ENCODE peak calls at places on chromosomes 11 and 22, in ten cellular contexts. G is NCI-H187; M is RWPE1; K is hypothalamus; L is LoVo; H is Daoy; Q is activated CD4-positive, alpha-beta T cell treated with anti-CD3 and anti-CD28 coated beads, Interleukin-2, amount 10 ng/mL, durations not matched to agents 7 days and 5 days; U is activated T-helper 1 cell treated with anti-CD3 and anti-CD28 coated beads, Interleukin-2, amount 50 U/mL, for 16 hours; O is fibroblast of the aortic adventitia; P is mucosa of gallbladder. F is an unnamed sample.

GRCh38 chr22:25018009-25018408 is 65.5 kb downstream of the KIAA1671 start:
- DNase-seq in G (no peak), M (no peak), K (no peak), L (no peak), H (no peak), Q (no peak), U (no peak), O (no peak), P (no peak), F (no peak)

GRCh38 chr11:10806206-10806605 is 2.5 kb downstream of the EIF4G2 start:
- DNase-seq in G (no peak), M (no peak), K (no peak), L (no peak), H (no peak), Q (no peak), U (no peak), O (no peak), P (no peak), F (no peak)

GRCh38 chr11:70191495-70192140 is 11.5 kb upstream of the FADD start:
- DNase-seq in G (peak; percentile 4), M (peak; percentile 51), K (no peak), L (peak; percentile 39), H (peak; percentile 73), Q (peak; percentile 58), U (no peak), O (peak; percentile 47), P (peak; percentile 74), F (peak; percentile 75)

GRCh38 chr11:133830931-133831907 is 14.1 kb downstream of the SPATA19 start:
- DNase-seq in G (no peak), M (no peak), K (no peak), L (no peak), H (peak; percentile 40), Q (no peak), U (no peak), O (no peak), P (no peak), F (no peak)

GRCh38 chr11:7844986-7845385 is 48.2 kb upstream of the OR5P2 start:
- DNase-seq in G (no peak), M (no peak), K (no peak), L (no peak), H (no peak), Q (no peak), U (no peak), O (no peak), P (no peak), F (no peak)

GRCh38 chr11:106794058-106794457 is 224.2 kb downstream of the GUCY1A2 start:
- DNase-seq in G (no peak), M (no peak), K (no peak), L (no peak), H (no peak), Q (no peak), U (no peak), O (peak; percentile 8), P (no peak), F (no peak)

GRCh38 chr11:95187730-95188129 is 43.3 kb downstream of the SESN3 start:
- DNase-seq in G (no peak), M (no peak), K (no peak), L (no peak), H (no peak), Q (no peak), U (no peak), O (no peak), P (no peak), F (no peak)

GRCh38 chr11:119389611-119390254 is 8.2 kb upstream of the USP2 start:
- DNase-seq in G (no peak), M (no peak), K (no peak), L (peak; percentile 14), H (no peak), Q (no peak), U (no peak), O (no peak), P (no peak), F (no peak)

GRCh38 chr11:128764617-128765095 is 70.8 kb downstream of the FLI1 start:
- DNase-seq in G (no peak), M (no peak), K (no peak), L (no peak), H (no peak), Q (no peak), U (no peak), O (no peak), P (no peak), F (no peak)

GRCh38 chr11:74937696-74938475 is 11.0 kb downstream of the XRRA1 start:
- DNase-seq in G (no peak), M (no peak), K (no peak), L (no peak), H (peak; percentile 82), Q (no peak), U (no peak), O (peak; percentile 30), P (no peak), F (peak; percentile 14)

GRCh38 chr11:48123934-48124755 is 92.5 kb upstream of the OR4B1 start:
- DNase-seq in G (no peak), M (no peak), K (no peak), L (no peak), H (no peak), Q (no peak), U (no peak), O (no peak), P (no peak), F (no peak)

GRCh38 chr11:858053-858992 is 15.7 kb downstream of the TSPAN4 start:
- DNase-seq in G (no peak), M (no peak), K (no peak), L (no peak), H (no peak), Q (no peak), U (no peak), O (no peak), P (no peak), F (no peak)

GRCh38 chr11:12674571-12674935 is 332 bp downstream of the TEAD1 start:
- DNase-seq in G (no peak), M (no peak), K (no peak), L (no peak), H (peak; percentile 44), Q (no peak), U (no peak), O (no peak), P (no peak), F (no peak)

GRCh38 chr22:40210814-40211213 is 33.1 kb downstream of the TNRC6B start:
- DNase-seq in G (no peak), M (no peak), K (no peak), L (no peak), H (no peak), Q (no peak), U (no peak), O (no peak), P (no peak), F (no peak)

GRCh38 chr22:30526656-30527055 is 19.9 kb downstream of the SEC14L6 start:
- DNase-seq in G (no peak), M (no peak), K (no peak), L (no peak), H (no peak), Q (no peak), U (no peak), O (no peak), P (no peak), F (no peak)

GRCh38 chr22:35721954-35722353 is 4.3 kb downstream of the APOL5 start:
- DNase-seq in G (no peak), M (no peak), K (no peak), L (no peak), H (no peak), Q (no peak), U (no peak), O (no peak), P (no peak), F (no peak)

GRCh38 chr11:101126551-101127347 is 2.9 kb downstream of the PGR start:
- DNase-seq in G (no peak), M (no peak), K (no peak), L (no peak), H (peak; percentile 4), Q (no peak), U (no peak), O (peak; percentile 4), P (no peak), F (peak; percentile 21)